ENCODE peak calls at places on chromosomes 4 and X, in five cellular contexts. One of them, this sample, is unnamed.

GRCh38 chr4:138761638-138762205 is 253.9 kb upstream of the NOCT start:
- DNase-seq in A673: no peak
- DNase-seq in HepG2: no peak
- DNase-seq in uterus: no peak
- DNase-seq in endodermal cell: no peak
- DNase-seq in this sample: no peak

GRCh38 chr4:79609853-79610252 is 201.8 kb upstream of the GK2 start:
- DNase-seq in A673: no peak
- DNase-seq in HepG2: no peak
- DNase-seq in uterus: no peak
- DNase-seq in endodermal cell: no peak
- DNase-seq in this sample: no peak

GRCh38 chr4:104571341-104571740 is 76.6 kb upstream of the CXXC4 start:
- DNase-seq in A673: no peak
- DNase-seq in HepG2: no peak
- DNase-seq in uterus: no peak
- DNase-seq in endodermal cell: peak
- DNase-seq in this sample: no peak

GRCh38 chr4:86961605-86962295 is 26.9 kb downstream of the AFF1 start:
- DNase-seq in A673: peak
- DNase-seq in HepG2: no peak
- DNase-seq in uterus: no peak
- DNase-seq in endodermal cell: no peak
- DNase-seq in this sample: no peak

GRCh38 chrX:129980540-129981206 is 1.8 kb upstream of the BCORL1 start:
- DNase-seq in A673: no peak
- DNase-seq in HepG2: peak
- DNase-seq in uterus: peak
- DNase-seq in endodermal cell: peak
- DNase-seq in this sample: peak

GRCh38 chr4:54493862-54494261 is 163.9 kb upstream of the KIT start:
- DNase-seq in A673: no peak
- DNase-seq in HepG2: no peak
- DNase-seq in uterus: no peak
- DNase-seq in endodermal cell: no peak
- DNase-seq in this sample: no peak

GRCh38 chrX:140040397-140040796 is 75.1 kb upstream of the CXorf66 start:
- DNase-seq in A673: peak
- DNase-seq in HepG2: no peak
- DNase-seq in uterus: no peak
- DNase-seq in endodermal cell: no peak
- DNase-seq in this sample: no peak

GRCh38 chrX:66638591-66639500 is at the start of gene EDA2R:
- DNase-seq in A673: no peak
- DNase-seq in HepG2: peak
- DNase-seq in uterus: peak
- DNase-seq in endodermal cell: peak
- DNase-seq in this sample: no peak

GRCh38 chrX:150502091-150502490 is 66.3 kb upstream of the MTM1 start:
- DNase-seq in A673: no peak
- DNase-seq in HepG2: no peak
- DNase-seq in uterus: no peak
- DNase-seq in endodermal cell: no peak
- DNase-seq in this sample: no peak

GRCh38 chr4:168336837-168337549 is 18.4 kb upstream of the DDX60 start:
- DNase-seq in A673: no peak
- DNase-seq in HepG2: no peak
- DNase-seq in uterus: no peak
- DNase-seq in endodermal cell: no peak
- DNase-seq in this sample: no peak

GRCh38 chrX:46573896-46574336 is 351 bp downstream of the CHST7 start:
- DNase-seq in A673: peak
- DNase-seq in HepG2: peak
- DNase-seq in uterus: peak
- DNase-seq in endodermal cell: peak
- DNase-seq in this sample: peak

GRCh38 chrX:46574941-46575381 is 1.4 kb downstream of the CHST7 start:
- DNase-seq in A673: peak
- DNase-seq in HepG2: no peak
- DNase-seq in uterus: no peak
- DNase-seq in endodermal cell: peak
- DNase-seq in this sample: peak

GRCh38 chrX:46575586-46575985 is 2.0 kb downstream of the CHST7 start:
- DNase-seq in A673: no peak
- DNase-seq in HepG2: no peak
- DNase-seq in uterus: no peak
- DNase-seq in endodermal cell: peak
- DNase-seq in this sample: no peak

GRCh38 chrX:46573331-46573895 is at the start of gene CHST7:
- DNase-seq in A673: peak
- DNase-seq in HepG2: peak
- DNase-seq in uterus: peak
- DNase-seq in endodermal cell: peak
- DNase-seq in this sample: no peak

DNA sequence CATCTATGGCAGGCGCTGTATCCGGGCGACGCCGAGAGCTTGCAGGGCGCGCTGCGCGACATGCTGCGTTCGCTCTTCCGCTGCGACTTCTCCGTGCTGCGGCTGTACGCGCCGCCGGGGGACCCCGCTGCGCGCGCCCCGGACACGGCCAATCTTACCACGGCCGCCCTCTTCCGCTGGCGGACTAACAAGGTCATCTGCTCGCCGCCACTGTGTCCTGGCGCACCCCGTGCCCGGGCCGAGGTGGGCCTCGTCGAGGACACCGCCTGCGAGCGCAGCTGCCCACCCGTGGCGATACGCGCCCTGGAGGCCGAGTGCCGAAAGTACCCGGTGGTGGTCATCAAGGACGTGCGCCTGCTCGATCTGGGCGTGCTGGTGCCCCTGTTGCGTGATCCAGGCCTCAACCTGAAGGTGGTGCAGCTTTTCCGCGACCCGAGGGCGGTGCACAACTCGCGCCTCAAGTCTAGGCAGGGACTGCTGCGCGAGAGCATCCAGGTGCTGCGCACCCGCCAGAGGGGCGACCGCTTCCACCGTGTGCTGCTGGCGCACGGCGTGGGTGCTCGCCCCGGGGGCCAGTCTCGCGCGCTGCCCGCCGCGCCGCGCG is 874 bp downstream of the CHST7 start:
- DNase-seq in A673: peak
- DNase-seq in HepG2: peak
- DNase-seq in uterus: no peak
- DNase-seq in endodermal cell: peak
- DNase-seq in this sample: peak
- TF ChIP-seq CTCF in A673: no peak
- TF ChIP-seq CTCF in HepG2: peak
- TF ChIP-seq CTCF in uterus: no peak
- TF ChIP-seq CTCF in endodermal cell: no peak
- TF ChIP-seq CTCF in this sample: peak

GRCh38 chr4:52954771-52955170 is 92.7 kb downstream of the RASL11B start:
- DNase-seq in A673: no peak
- DNase-seq in HepG2: no peak
- DNase-seq in uterus: peak
- DNase-seq in endodermal cell: no peak
- DNase-seq in this sample: no peak
- H3K4me3 ChIP-seq in A673: no peak
- H3K4me3 ChIP-seq in HepG2: no peak
- H3K4me3 ChIP-seq in uterus: no peak
- H3K4me3 ChIP-seq in endodermal cell: no peak
- H3K4me3 ChIP-seq in this sample: no peak

GRCh38 chr4:143372093-143372915 is 35.6 kb downstream of the GAB1 start:
- DNase-seq in A673: no peak
- DNase-seq in HepG2: no peak
- DNase-seq in uterus: no peak
- DNase-seq in endodermal cell: no peak
- DNase-seq in this sample: no peak
- H3K27ac ChIP-seq in A673: no peak
- H3K27ac ChIP-seq in HepG2: no peak
- H3K27ac ChIP-seq in uterus: peak
- H3K27ac ChIP-seq in endodermal cell: no peak
- H3K27ac ChIP-seq in this sample: no peak

DNA sequence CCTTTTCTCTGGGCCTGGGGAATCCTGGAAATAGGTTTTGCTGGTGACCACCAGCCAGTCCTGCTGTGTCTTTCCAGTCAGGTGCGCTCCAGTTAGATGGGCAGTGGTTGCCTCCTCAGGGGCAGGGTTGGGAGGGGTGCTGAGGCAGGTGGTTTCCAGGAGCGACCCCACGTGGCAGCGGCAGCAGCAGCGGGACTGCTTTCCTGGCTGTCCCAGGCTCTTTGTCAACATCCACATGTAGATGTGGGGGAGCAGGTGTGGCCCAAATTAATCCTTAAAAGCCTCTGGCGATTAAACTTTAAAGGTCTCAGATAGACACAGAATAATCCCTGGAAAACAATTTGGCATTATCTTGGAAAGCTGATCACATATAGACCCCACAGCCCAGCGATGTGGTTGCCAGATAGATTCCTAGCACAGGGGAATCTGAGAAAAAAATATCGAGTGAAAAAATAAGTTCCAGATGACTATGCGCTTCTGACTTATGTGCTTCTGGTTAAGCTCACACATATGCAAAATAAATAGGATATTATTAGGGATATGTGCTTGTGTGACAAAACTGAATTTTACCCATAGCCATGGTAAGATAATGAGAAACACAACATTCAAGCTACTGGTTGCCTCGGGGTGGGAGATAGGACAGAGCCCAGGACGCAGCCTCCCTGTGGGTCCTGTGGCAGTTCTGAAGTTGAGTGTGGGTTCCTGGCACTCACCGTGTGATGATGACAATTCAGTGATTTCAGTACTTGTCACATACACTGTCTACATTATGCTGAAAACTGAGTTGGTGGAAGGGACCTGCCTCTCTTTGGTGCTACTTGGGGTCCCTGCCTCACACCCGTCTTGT is 336.4 kb downstream of the ARHGAP10 start:
- DNase-seq in A673: no peak
- DNase-seq in HepG2: no peak
- DNase-seq in uterus: no peak
- DNase-seq in endodermal cell: peak
- DNase-seq in this sample: no peak
- TF ChIP-seq CTCF in A673: no peak
- TF ChIP-seq CTCF in HepG2: no peak
- TF ChIP-seq CTCF in uterus: no peak
- TF ChIP-seq CTCF in endodermal cell: no peak
- TF ChIP-seq CTCF in this sample: no peak

DNA sequence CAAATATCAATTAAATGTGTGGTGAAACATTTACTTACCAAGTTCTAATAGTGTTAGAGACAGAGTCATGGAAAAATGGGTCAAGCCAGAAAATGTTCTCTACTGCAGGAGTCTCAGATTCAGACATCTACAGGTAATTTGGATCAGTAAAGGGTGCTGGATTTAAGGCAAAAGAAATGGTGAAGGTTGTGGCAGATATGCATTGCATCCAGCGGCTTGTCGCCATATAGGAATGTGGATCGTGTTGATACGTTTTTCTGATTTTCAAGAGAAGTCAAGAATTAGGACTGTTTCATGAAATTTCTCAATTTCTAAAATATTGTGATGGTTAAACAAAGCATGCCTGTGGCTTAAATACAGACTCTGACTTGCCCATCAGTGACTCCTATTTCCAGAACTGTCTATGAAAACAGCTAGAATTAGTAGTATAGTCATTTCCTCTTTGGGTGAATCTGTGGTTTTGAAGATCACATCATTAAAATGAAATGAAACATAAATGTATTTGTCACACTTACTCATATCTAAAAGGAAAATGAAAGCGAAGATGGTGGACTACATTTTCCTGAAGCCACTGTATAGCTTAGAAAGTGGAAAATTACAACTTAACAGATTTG is 110.1 kb upstream of the VEGFC start:
- DNase-seq in A673: peak
- DNase-seq in HepG2: no peak
- DNase-seq in uterus: no peak
- DNase-seq in endodermal cell: no peak
- DNase-seq in this sample: no peak
- H3K4me3 ChIP-seq in A673: no peak
- H3K4me3 ChIP-seq in HepG2: no peak
- H3K4me3 ChIP-seq in uterus: no peak
- H3K4me3 ChIP-seq in endodermal cell: no peak
- H3K4me3 ChIP-seq in this sample: no peak

DNA sequence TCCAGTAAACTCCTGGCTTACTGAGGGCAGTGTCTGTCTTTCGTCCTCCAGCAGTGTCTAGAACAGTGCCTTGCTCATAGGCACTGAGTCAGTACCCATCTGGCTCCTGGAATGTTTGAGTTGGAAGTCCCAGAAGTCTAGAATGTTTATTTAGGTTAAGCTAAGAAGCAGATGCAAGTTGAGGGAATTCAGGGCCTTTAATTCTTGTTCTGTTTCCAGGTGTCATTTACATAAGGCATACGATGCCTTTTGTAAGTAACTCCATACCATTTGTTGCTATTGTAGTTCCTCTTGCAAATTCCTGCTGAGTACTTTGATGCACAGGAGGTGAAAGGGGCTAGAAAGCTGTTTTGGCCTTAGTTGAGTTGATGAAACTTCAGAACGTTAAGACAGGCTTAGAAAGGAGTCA is 22.2 kb downstream of the ARHGAP10 start:
- DNase-seq in A673: no peak
- DNase-seq in HepG2: no peak
- DNase-seq in uterus: no peak
- DNase-seq in endodermal cell: no peak
- DNase-seq in this sample: no peak
- H3K27ac ChIP-seq in A673: no peak
- H3K27ac ChIP-seq in HepG2: no peak
- H3K27ac ChIP-seq in uterus: no peak
- H3K27ac ChIP-seq in endodermal cell: no peak
- H3K27ac ChIP-seq in this sample: no peak

This sample was measured in right lobe of liver.